ENCODE peak calls at places on chromosomes 6 and 20, in four cellular contexts. E is HepG2, D is WTC11, Y is GM12878. C is an unnamed sample.

GRCh38 chr20:53681352-53682212 is 87.9 kb upstream of the ZNF217 start:
- DNase-seq in E (peak; percentile 35), D (no peak), Y (no peak), C (no peak)

GRCh38 chr6:75424610-75425548 is 68.7 kb downstream of the FILIP1 start:
- DNase-seq in E (no peak), D (no peak), Y (no peak), C (no peak)

GRCh38 chr20:4601630-4602296 is 119.9 kb upstream of the PRND start:
- DNase-seq in E (no peak), D (no peak), Y (no peak), C (no peak)

GRCh38 chr20:25050501-25051350 is 7.2 kb downstream of the ACSS1 start:
- DNase-seq in E (no peak), D (peak; percentile 5), Y (no peak), C (no peak)

GRCh38 chr6:39729945-39730344 is 4.7 kb upstream of the KIF6 start:
- DNase-seq in E (no peak), D (no peak), Y (no peak), C (no peak)

GRCh38 chr20:53935353-53936084 is 134.9 kb downstream of the BCAS1 start:
- DNase-seq in E (no peak), D (no peak), Y (no peak), C (peak; percentile 30)

GRCh38 chr6:116662186-116662585 is 6.4 kb downstream of the ZUP1 start:
- DNase-seq in E (no peak), D (no peak), Y (no peak), C (no peak)

GRCh38 chr6:89768324-89768723 is 51.3 kb downstream of the MDN1 start:
- DNase-seq in E (no peak), D (no peak), Y (no peak), C (no peak)

GRCh38 chr20:41509316-41509715 is 108.9 kb downstream of the CHD6 start:
- DNase-seq in E (no peak), D (no peak), Y (no peak), C (no peak)

GRCh38 chr6:145891126-145891525 is 73.0 kb downstream of the SHPRH start:
- DNase-seq in E (peak; percentile 56), D (no peak), Y (no peak), C (no peak)

GRCh38 chr6:47383360-47383759 is 73.7 kb upstream of the TNFRSF21 start:
- DNase-seq in E (no peak), D (no peak), Y (no peak), C (no peak)
- TF ChIP-seq NR2C2 in E (no peak), D (no peak), Y (no peak), C (no peak)

GRCh38 chr20:62087227-62087626 is 21.5 kb upstream of the TAF4 start:
- DNase-seq in E (no peak), D (no peak), Y (no peak), C (no peak)
- TF ChIP-seq NR2C2 in E (no peak), D (no peak), Y (no peak), C (no peak)

GRCh38 chr6:159692303-159693127 is 526 bp downstream of the SOD2 start:
- DNase-seq in E (peak; percentile 41), D (peak; percentile 46), Y (no peak), C (peak; percentile 53)

GRCh38 chr6:159691963-159692287 is 1.1 kb downstream of the SOD2 start:
- DNase-seq in E (peak; percentile 34), D (no peak), Y (no peak), C (peak; percentile 25)

GRCh38 chr6:159693128-159693893 is at the start of gene SOD2:
- DNase-seq in E (peak; percentile 89), D (peak; percentile 87), Y (no peak), C (peak; percentile 90)

GRCh38 chr6:159695984-159696383 is 2.9 kb upstream of the SOD2 start:
- DNase-seq in E (no peak), D (no peak), Y (no peak), C (no peak)

DNA sequence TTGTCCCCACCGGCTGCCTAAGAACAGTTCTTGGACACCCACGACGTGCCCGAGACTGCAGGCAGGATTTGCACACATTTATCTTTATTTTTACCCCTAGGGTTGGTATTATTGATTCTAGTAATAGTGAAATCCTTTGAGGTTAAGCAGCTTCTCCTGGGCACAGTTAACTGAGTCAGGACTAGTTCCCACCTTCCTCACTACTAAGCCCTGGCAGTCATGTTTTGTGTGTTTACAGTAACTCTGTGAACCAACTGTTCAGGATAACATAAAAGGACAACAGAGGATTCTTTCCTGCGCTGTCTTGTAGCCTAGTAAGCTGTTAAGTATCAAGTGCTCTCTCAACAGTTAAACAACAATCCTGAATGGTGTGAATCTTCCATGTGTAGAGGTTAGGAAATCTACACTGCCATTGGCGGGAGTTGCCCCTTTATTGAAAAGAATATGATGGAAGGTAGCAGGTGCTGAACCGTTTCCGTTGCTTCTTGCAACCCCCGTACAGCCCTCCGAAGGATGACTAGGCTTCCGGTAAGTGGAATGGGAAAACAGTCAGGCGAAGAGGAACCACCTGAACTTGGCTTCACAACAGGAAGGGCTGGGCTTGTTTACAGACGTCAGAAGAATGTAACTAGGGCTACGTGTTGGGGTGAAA is 979 bp upstream of the SOD2 start:
- DNase-seq in E (peak; percentile 73), D (no peak), Y (no peak), C (peak; percentile 35)
- TF ChIP-seq NR2C2 in E (no peak), D (no peak), Y (no peak), C (no peak)

GRCh38 chr20:32685541-32686529 is 12.1 kb upstream of the C20orf203 start:
- DNase-seq in E (peak; percentile 100), D (no peak), Y (no peak), C (peak; percentile 71)
- TF ChIP-seq NR2C2 in E (peak; percentile 91), D (no peak), Y (no peak), C (peak; percentile 48)